ENCODE peak calls at places on chromosomes 7 and 10, in seven cellular contexts. One of them, this sample, is unnamed.

GRCh38 chr7:76048668-76048988 is 722 bp downstream of the MDH2 start:
- DNase-seq in NCI-H774: no peak
- DNase-seq in cardiac fibroblast: no peak
- DNase-seq in iPS-NIHi11: peak; percentile 65
- DNase-seq in HT-29: peak; percentile 54
- DNase-seq in putamen: no peak
- DNase-seq in lower lobe of right lung: peak; percentile 61
- DNase-seq in this sample: no peak

GRCh38 chr10:114762811-114763210 is 58.8 kb upstream of the FHIP2A start:
- DNase-seq in HT-29: no peak
- DNase-seq in lower lobe of right lung: no peak
- DNase-seq in putamen: no peak
- DNase-seq in cardiac fibroblast: no peak
- DNase-seq in NCI-H774: no peak
- DNase-seq in iPS-NIHi11: no peak
- DNase-seq in this sample: no peak

GRCh38 chr10:1620803-1621202 is 116.5 kb downstream of the ADARB2 start:
- DNase-seq in NCI-H774: no peak
- DNase-seq in lower lobe of right lung: no peak
- DNase-seq in putamen: no peak
- DNase-seq in cardiac fibroblast: no peak
- DNase-seq in HT-29: no peak
- DNase-seq in iPS-NIHi11: no peak
- DNase-seq in this sample: no peak

GRCh38 chr10:67527351-67527750 is 168.6 kb downstream of the CTNNA3 start:
- DNase-seq in iPS-NIHi11: no peak
- DNase-seq in cardiac fibroblast: peak; percentile 7
- DNase-seq in HT-29: no peak
- DNase-seq in NCI-H774: no peak
- DNase-seq in lower lobe of right lung: no peak
- DNase-seq in putamen: no peak
- DNase-seq in this sample: no peak

GRCh38 chr7:80885774-80886173 is 33.1 kb downstream of the SEMA3C start:
- DNase-seq in NCI-H774: no peak
- DNase-seq in cardiac fibroblast: no peak
- DNase-seq in putamen: no peak
- DNase-seq in HT-29: no peak
- DNase-seq in lower lobe of right lung: no peak
- DNase-seq in iPS-NIHi11: no peak
- DNase-seq in this sample: no peak

GRCh38 chr10:5490698-5491464 is 8.5 kb downstream of the CALML5 start:
- DNase-seq in HT-29: no peak
- DNase-seq in cardiac fibroblast: no peak
- DNase-seq in iPS-NIHi11: no peak
- DNase-seq in putamen: no peak
- DNase-seq in NCI-H774: no peak
- DNase-seq in lower lobe of right lung: no peak
- DNase-seq in this sample: no peak

GRCh38 chr7:112233048-112233697 is 26.7 kb downstream of the ZNF277 start:
- DNase-seq in cardiac fibroblast: peak; percentile 20
- DNase-seq in putamen: no peak
- DNase-seq in iPS-NIHi11: no peak
- DNase-seq in HT-29: no peak
- DNase-seq in lower lobe of right lung: no peak
- DNase-seq in NCI-H774: no peak
- DNase-seq in this sample: no peak

GRCh38 chr10:94125856-94126255 is 132.1 kb downstream of the PLCE1 start:
- DNase-seq in putamen: no peak
- DNase-seq in NCI-H774: no peak
- DNase-seq in lower lobe of right lung: no peak
- DNase-seq in iPS-NIHi11: no peak
- DNase-seq in HT-29: no peak
- DNase-seq in cardiac fibroblast: peak; percentile 80
- DNase-seq in this sample: no peak

GRCh38 chr7:2833087-2833910 is 10.8 kb downstream of the GNA12 start:
- DNase-seq in HT-29: no peak
- DNase-seq in putamen: no peak
- DNase-seq in NCI-H774: no peak
- DNase-seq in cardiac fibroblast: no peak
- DNase-seq in lower lobe of right lung: no peak
- DNase-seq in iPS-NIHi11: no peak
- DNase-seq in this sample: no peak

GRCh38 chr10:133124357-133125211 is 35.4 kb upstream of the KNDC1 start:
- DNase-seq in putamen: no peak
- DNase-seq in lower lobe of right lung: peak; percentile 56
- DNase-seq in iPS-NIHi11: peak; percentile 92
- DNase-seq in HT-29: no peak
- DNase-seq in cardiac fibroblast: peak; percentile 28
- DNase-seq in NCI-H774: no peak
- DNase-seq in this sample: no peak

GRCh38 chr7:82428186-82428961 is 15.2 kb downstream of the CACNA2D1 start:
- DNase-seq in putamen: no peak
- DNase-seq in NCI-H774: no peak
- DNase-seq in lower lobe of right lung: no peak
- DNase-seq in cardiac fibroblast: peak; percentile 72
- DNase-seq in iPS-NIHi11: no peak
- DNase-seq in HT-29: no peak
- DNase-seq in this sample: no peak

GRCh38 chr10:102324061-102324460 is 71.4 kb upstream of the NFKB2 start:
- DNase-seq in lower lobe of right lung: no peak
- DNase-seq in HT-29: no peak
- DNase-seq in cardiac fibroblast: peak; percentile 40
- DNase-seq in iPS-NIHi11: peak; percentile 33
- DNase-seq in NCI-H774: no peak
- DNase-seq in putamen: no peak
- DNase-seq in this sample: no peak

GRCh38 chr10:132663666-132664365 is 122.1 kb downstream of the NKX6-2 start:
- DNase-seq in cardiac fibroblast: no peak
- DNase-seq in NCI-H774: no peak
- DNase-seq in iPS-NIHi11: no peak
- DNase-seq in putamen: no peak
- DNase-seq in HT-29: no peak
- DNase-seq in lower lobe of right lung: peak; percentile 24
- DNase-seq in this sample: no peak

GRCh38 chr7:74690474-74690873 is 33.0 kb downstream of the GTF2I start:
- DNase-seq in NCI-H774: no peak
- DNase-seq in iPS-NIHi11: no peak
- DNase-seq in lower lobe of right lung: no peak
- DNase-seq in putamen: no peak
- DNase-seq in cardiac fibroblast: no peak
- DNase-seq in HT-29: no peak
- DNase-seq in this sample: no peak

GRCh38 chr7:140723002-140723401 is 26.5 kb downstream of the NDUFB2 start:
- DNase-seq in HT-29: no peak
- DNase-seq in cardiac fibroblast: no peak
- DNase-seq in NCI-H774: no peak
- DNase-seq in putamen: no peak
- DNase-seq in iPS-NIHi11: no peak
- DNase-seq in lower lobe of right lung: no peak
- DNase-seq in this sample: no peak

GRCh38 chr7:107998150-107998549 is 4.8 kb downstream of the LAMB1 start:
- DNase-seq in NCI-H774: no peak
- DNase-seq in iPS-NIHi11: no peak
- DNase-seq in putamen: no peak
- DNase-seq in lower lobe of right lung: no peak
- DNase-seq in HT-29: peak; percentile 27
- DNase-seq in cardiac fibroblast: no peak
- DNase-seq in this sample: no peak

GRCh38 chr10:131500181-131500580 is 188.7 kb upstream of the TCERG1L start:
- DNase-seq in cardiac fibroblast: no peak
- DNase-seq in putamen: no peak
- DNase-seq in lower lobe of right lung: no peak
- DNase-seq in NCI-H774: no peak
- DNase-seq in iPS-NIHi11: no peak
- DNase-seq in HT-29: no peak
- DNase-seq in this sample: no peak

GRCh38 chr10:43024942-43025700 is 51.7 kb upstream of the RET start:
- DNase-seq in cardiac fibroblast: no peak
- DNase-seq in NCI-H774: no peak
- DNase-seq in HT-29: no peak
- DNase-seq in iPS-NIHi11: no peak
- DNase-seq in lower lobe of right lung: no peak
- DNase-seq in putamen: no peak
- DNase-seq in this sample: no peak

GRCh38 chr7:30001953-30002352 is 12.4 kb upstream of the SCRN1 start:
- DNase-seq in NCI-H774: no peak
- DNase-seq in cardiac fibroblast: no peak
- DNase-seq in putamen: peak; percentile 44
- DNase-seq in HT-29: no peak
- DNase-seq in iPS-NIHi11: no peak
- DNase-seq in lower lobe of right lung: no peak
- DNase-seq in this sample: no peak

GRCh38 chr7:47193003-47193402 is 388.9 kb downstream of the TNS3 start:
- DNase-seq in lower lobe of right lung: no peak
- DNase-seq in HT-29: peak; percentile 12
- DNase-seq in NCI-H774: no peak
- DNase-seq in cardiac fibroblast: no peak
- DNase-seq in iPS-NIHi11: no peak
- DNase-seq in putamen: no peak
- DNase-seq in this sample: no peak

GRCh38 chr10:132752378-132752777 is 33.6 kb downstream of the NKX6-2 start:
- DNase-seq in cardiac fibroblast: no peak
- DNase-seq in putamen: no peak
- DNase-seq in lower lobe of right lung: no peak
- DNase-seq in HT-29: no peak
- DNase-seq in iPS-NIHi11: no peak
- DNase-seq in NCI-H774: no peak
- DNase-seq in this sample: no peak

GRCh38 chr7:138245682-138246081 is 169.4 kb downstream of the AKR1D1 start:
- DNase-seq in putamen: no peak
- DNase-seq in lower lobe of right lung: no peak
- DNase-seq in iPS-NIHi11: no peak
- DNase-seq in cardiac fibroblast: peak; percentile 81
- DNase-seq in HT-29: no peak
- DNase-seq in NCI-H774: no peak
- DNase-seq in this sample: peak; percentile 58

GRCh38 chr7:26789481-26790175 is 74.8 kb downstream of the SKAP2 start:
- DNase-seq in iPS-NIHi11: no peak
- DNase-seq in HT-29: no peak
- DNase-seq in cardiac fibroblast: no peak
- DNase-seq in NCI-H774: no peak
- DNase-seq in lower lobe of right lung: no peak
- DNase-seq in putamen: no peak
- DNase-seq in this sample: no peak

GRCh38 chr7:121473645-121474300 is 77.7 kb upstream of the FAM3C start:
- DNase-seq in HT-29: no peak
- DNase-seq in putamen: no peak
- DNase-seq in NCI-H774: no peak
- DNase-seq in iPS-NIHi11: no peak
- DNase-seq in cardiac fibroblast: no peak
- DNase-seq in lower lobe of right lung: no peak
- DNase-seq in this sample: no peak

GRCh38 chr10:44706745-44707144 is 204.4 kb upstream of the TMEM72 start:
- DNase-seq in cardiac fibroblast: peak; percentile 97
- DNase-seq in NCI-H774: no peak
- DNase-seq in putamen: no peak
- DNase-seq in lower lobe of right lung: no peak
- DNase-seq in HT-29: no peak
- DNase-seq in iPS-NIHi11: no peak
- DNase-seq in this sample: no peak

GRCh38 chr10:78543749-78544446 is 510.2 kb downstream of the RPS24 start:
- DNase-seq in putamen: peak; percentile 66
- DNase-seq in NCI-H774: no peak
- DNase-seq in cardiac fibroblast: peak; percentile 51
- DNase-seq in iPS-NIHi11: peak; percentile 39
- DNase-seq in HT-29: no peak
- DNase-seq in lower lobe of right lung: no peak
- DNase-seq in this sample: no peak

GRCh38 chr7:36147361-36147760 is 5.7 kb upstream of the EEPD1 start:
- DNase-seq in NCI-H774: no peak
- DNase-seq in cardiac fibroblast: no peak
- DNase-seq in lower lobe of right lung: no peak
- DNase-seq in HT-29: no peak
- DNase-seq in iPS-NIHi11: no peak
- DNase-seq in putamen: no peak
- DNase-seq in this sample: no peak

GRCh38 chr10:96814264-96814663 is 17.8 kb upstream of the LCOR start:
- DNase-seq in lower lobe of right lung: no peak
- DNase-seq in HT-29: no peak
- DNase-seq in cardiac fibroblast: peak; percentile 93
- DNase-seq in NCI-H774: no peak
- DNase-seq in putamen: no peak
- DNase-seq in iPS-NIHi11: no peak
- DNase-seq in this sample: no peak

This sample was measured in right lobe of liver.